ENCODE peak calls at places on chromosomes 11 and 22, in ten cellular contexts. V is CD4-positive, CD25-positive, alpha-beta regulatory T cell; F is heart left ventricle; W is RWPE1; N is AG04450; X is GM23248; H is body of pancreas; Q is upper lobe of left lung; S is fibroblast of lung; C is lower lobe of right lung. R is an unnamed sample.

GRCh38 chr11:134498326-134499139 is 86.5 kb upstream of the B3GAT1 start:
- DNase-seq in V (no peak), F (no peak), W (no peak), N (no peak), X (no peak), H (no peak), Q (peak), S (no peak), C (no peak), R (no peak)

GRCh38 chr11:18836415-18836814 is 44.8 kb upstream of the PTPN5 start:
- DNase-seq in V (no peak), F (no peak), W (no peak), N (no peak), X (peak), H (no peak), Q (no peak), S (no peak), C (no peak), R (no peak)

GRCh38 chr11:60919320-60919719 is 4.9 kb upstream of the TMEM132A start:
- DNase-seq in V (no peak), F (no peak), W (no peak), N (no peak), X (no peak), H (no peak), Q (no peak), S (no peak), C (no peak), R (no peak)

GRCh38 chr11:93585758-93586157 is 42.6 kb upstream of the SMCO4 start:
- DNase-seq in V (no peak), F (no peak), W (no peak), N (peak), X (peak), H (peak), Q (no peak), S (peak), C (no peak), R (no peak)

GRCh38 chr11:22666700-22667439 is 459 bp downstream of the GAS2 start:
- DNase-seq in V (no peak), F (peak), W (no peak), N (no peak), X (peak), H (peak), Q (peak), S (peak), C (peak), R (no peak)

GRCh38 chr11:14015711-14016110 is 53.2 kb downstream of the SPON1 start:
- DNase-seq in V (no peak), F (no peak), W (peak), N (no peak), X (peak), H (peak), Q (no peak), S (peak), C (no peak), R (no peak)

GRCh38 chr11:62071408-62071807 is 52.4 kb upstream of the INCENP start:
- DNase-seq in V (no peak), F (no peak), W (no peak), N (no peak), X (peak), H (no peak), Q (no peak), S (no peak), C (no peak), R (no peak)

GRCh38 chr22:35961480-35961902 is 67.1 kb downstream of the RBFOX2 start:
- DNase-seq in V (no peak), F (peak), W (peak), N (peak), X (peak), H (peak), Q (no peak), S (peak), C (no peak), R (no peak)

GRCh38 chr11:19428206-19429001 is 187.7 kb upstream of the E2F8 start:
- DNase-seq in V (no peak), F (no peak), W (peak), N (no peak), X (no peak), H (no peak), Q (no peak), S (no peak), C (no peak), R (peak)

GRCh38 chr11:10742460-10743208 is 8.4 kb upstream of the CTR9 start:
- DNase-seq in V (peak), F (no peak), W (no peak), N (no peak), X (peak), H (no peak), Q (no peak), S (peak), C (no peak), R (peak)

GRCh38 chr22:46936378-46936916 is 174.0 kb downstream of the TBC1D22A start:
- DNase-seq in V (no peak), F (no peak), W (no peak), N (no peak), X (peak), H (no peak), Q (no peak), S (peak), C (no peak), R (no peak)

GRCh38 chr11:113481226-113481625 is 6.0 kb upstream of the DRD2 start:
- DNase-seq in V (no peak), F (no peak), W (no peak), N (no peak), X (no peak), H (no peak), Q (no peak), S (no peak), C (no peak), R (no peak)

GRCh38 chr11:40679276-40679675 is 780.2 kb downstream of the LRRC4C start:
- DNase-seq in V (no peak), F (no peak), W (no peak), N (no peak), X (no peak), H (no peak), Q (no peak), S (no peak), C (no peak), R (no peak)

GRCh38 chr11:131662310-131662709 is 291.9 kb downstream of the NTM start:
- DNase-seq in V (no peak), F (no peak), W (no peak), N (no peak), X (no peak), H (no peak), Q (no peak), S (no peak), C (no peak), R (no peak)

GRCh38 chr11:32870676-32871075 is 21.9 kb upstream of the QSER1 start:
- DNase-seq in V (no peak), F (no peak), W (no peak), N (no peak), X (no peak), H (no peak), Q (no peak), S (no peak), C (no peak), R (no peak)

GRCh38 chr11:28132541-28132940 is 24.4 kb downstream of the METTL15 start:
- DNase-seq in V (no peak), F (no peak), W (no peak), N (no peak), X (peak), H (no peak), Q (no peak), S (peak), C (no peak), R (no peak)

GRCh38 chr11:105910095-105910715 is 111.8 kb downstream of the MSANTD4 start:
- DNase-seq in V (no peak), F (no peak), W (peak), N (peak), X (no peak), H (no peak), Q (no peak), S (peak), C (no peak), R (peak)

GRCh38 chr22:25146311-25146710 is 53.3 kb upstream of the CRYBB3 start:
- DNase-seq in V (no peak), F (no peak), W (no peak), N (no peak), X (no peak), H (no peak), Q (no peak), S (no peak), C (no peak), R (no peak)

GRCh38 chr11:17985517-17985916 is 27.3 kb downstream of the SERGEF start:
- DNase-seq in V (no peak), F (no peak), W (peak), N (no peak), X (peak), H (peak), Q (no peak), S (no peak), C (no peak), R (peak)

GRCh38 chr11:65606876-65607613 is 7.0 kb downstream of the MAP3K11 start:
- DNase-seq in V (no peak), F (peak), W (peak), N (peak), X (peak), H (peak), Q (peak), S (peak), C (peak), R (no peak)

GRCh38 chr11:66341502-66342126 is 3.3 kb downstream of the BRMS1 start:
- DNase-seq in V (no peak), F (no peak), W (no peak), N (no peak), X (no peak), H (no peak), Q (no peak), S (no peak), C (peak), R (no peak)

GRCh38 chr11:95322546-95322945 is 91.5 kb upstream of the SESN3 start:
- DNase-seq in V (no peak), F (peak), W (no peak), N (no peak), X (peak), H (no peak), Q (no peak), S (no peak), C (no peak), R (no peak)

GRCh38 chr22:44042822-44043221 is 18.7 kb downstream of the PARVB start:
- DNase-seq in V (no peak), F (no peak), W (no peak), N (peak), X (peak), H (no peak), Q (no peak), S (peak), C (no peak), R (no peak)

GRCh38 chr11:33899383-33900037 is 7.6 kb upstream of the LMO2 start:
- DNase-seq in V (no peak), F (peak), W (peak), N (peak), X (peak), H (peak), Q (peak), S (peak), C (peak), R (no peak)

GRCh38 chr11:68211546-68211945 is 1.6 kb downstream of the KMT5B start:
- DNase-seq in V (no peak), F (no peak), W (peak), N (no peak), X (no peak), H (peak), Q (peak), S (no peak), C (no peak), R (no peak)

GRCh38 chr11:12213920-12214319 is 103.5 kb downstream of the MICAL2 start:
- DNase-seq in V (no peak), F (no peak), W (peak), N (no peak), X (peak), H (no peak), Q (no peak), S (peak), C (no peak), R (no peak)

GRCh38 chr11:67277231-67277961 is 11.1 kb downstream of the GRK2 start:
- DNase-seq in V (peak), F (peak), W (no peak), N (no peak), X (peak), H (peak), Q (peak), S (peak), C (peak), R (no peak)

GRCh38 chr11:93902921-93903320 is 52.5 kb upstream of the VSTM5 start:
- DNase-seq in V (no peak), F (no peak), W (no peak), N (no peak), X (no peak), H (no peak), Q (no peak), S (no peak), C (no peak), R (no peak)

GRCh38 chr11:27910186-27910941 is 197.6 kb downstream of the KIF18A start:
- DNase-seq in V (no peak), F (no peak), W (no peak), N (no peak), X (peak), H (no peak), Q (no peak), S (peak), C (no peak), R (no peak)

GRCh38 chr11:12717851-12718291 is 43.6 kb downstream of the TEAD1 start:
- DNase-seq in V (peak), F (no peak), W (no peak), N (no peak), X (no peak), H (no peak), Q (no peak), S (no peak), C (no peak), R (no peak)

GRCh38 chr11:35177370-35177769 is 38.4 kb downstream of the CD44 start:
- DNase-seq in V (peak), F (no peak), W (no peak), N (no peak), X (no peak), H (no peak), Q (no peak), S (peak), C (no peak), R (no peak)

GRCh38 chr11:77377734-77378133 is 76.2 kb upstream of the GDPD4 start:
- DNase-seq in V (no peak), F (no peak), W (no peak), N (no peak), X (peak), H (no peak), Q (no peak), S (no peak), C (no peak), R (no peak)

GRCh38 chr11:44261800-44262591 is 47.9 kb downstream of the ALX4 start:
- DNase-seq in V (no peak), F (no peak), W (no peak), N (no peak), X (no peak), H (no peak), Q (no peak), S (no peak), C (no peak), R (no peak)

GRCh38 chr22:37498289-37498909 is 12.2 kb upstream of the MFNG start:
- DNase-seq in V (peak), F (no peak), W (no peak), N (no peak), X (no peak), H (peak), Q (peak), S (no peak), C (no peak), R (no peak)

GRCh38 chr11:13160302-13160701 is 117.3 kb upstream of the BMAL1 start:
- DNase-seq in V (no peak), F (no peak), W (peak), N (no peak), X (no peak), H (no peak), Q (no peak), S (no peak), C (no peak), R (peak)

GRCh38 chr22:25698986-25699385 is 43.0 kb upstream of the MYO18B start:
- DNase-seq in V (no peak), F (no peak), W (no peak), N (no peak), X (no peak), H (no peak), Q (no peak), S (no peak), C (no peak), R (no peak)

GRCh38 chr11:71914617-71915189 is 13.7 kb downstream of the XNDC1N start:
- DNase-seq in V (no peak), F (no peak), W (no peak), N (no peak), X (no peak), H (no peak), Q (no peak), S (no peak), C (no peak), R (no peak)

GRCh38 chr22:47094861-47095330 is 332.4 kb downstream of the TBC1D22A start:
- DNase-seq in V (no peak), F (no peak), W (peak), N (no peak), X (peak), H (no peak), Q (no peak), S (peak), C (no peak), R (no peak)

GRCh38 chr22:19719055-19719482 is 4.3 kb upstream of the GP1BB start:
- DNase-seq in V (no peak), F (peak), W (no peak), N (no peak), X (no peak), H (no peak), Q (no peak), S (no peak), C (no peak), R (no peak)
- H3K27ac ChIP-seq in V (no peak), F (peak), W (no peak), N (no peak), X (no peak), H (no peak), Q (no peak), S (no peak), C (peak), R (no peak)

GRCh38 chr22:27019827-27020226 is 362.4 kb downstream of the MIAT start:
- DNase-seq in V (no peak), F (no peak), W (no peak), N (no peak), X (no peak), H (no peak), Q (no peak), S (no peak), C (no peak), R (no peak)
- H3K27ac ChIP-seq in V (no peak), F (no peak), W (no peak), N (no peak), X (no peak), H (no peak), Q (no peak), S (no peak), C (no peak), R (no peak)

GRCh38 chr11:45917286-45917622 is 423 bp downstream of the PEX16 start:
- DNase-seq in V (no peak), F (no peak), W (no peak), N (no peak), X (peak), H (no peak), Q (no peak), S (no peak), C (no peak), R (no peak)

GRCh38 chr11:45919276-45919675 is 1.6 kb upstream of the PEX16 start:
- DNase-seq in V (no peak), F (no peak), W (no peak), N (no peak), X (no peak), H (no peak), Q (no peak), S (no peak), C (peak), R (no peak)

GRCh38 chr11:45919806-45920530 is 2.3 kb upstream of the PEX16 start:
- DNase-seq in V (no peak), F (peak), W (no peak), N (no peak), X (no peak), H (peak), Q (no peak), S (no peak), C (peak), R (no peak)

GRCh38 chr11:45918331-45918941 is 759 bp upstream of the PEX16 start:
- DNase-seq in V (peak), F (peak), W (peak), N (peak), X (peak), H (peak), Q (peak), S (peak), C (peak), R (no peak)

GRCh38 chr11:45917623-45918330 is at the start of gene PEX16:
- DNase-seq in V (peak), F (peak), W (peak), N (peak), X (peak), H (peak), Q (peak), S (peak), C (peak), R (peak)
- H3K27ac ChIP-seq in V (peak), F (peak), W (peak), N (peak), X (peak), H (peak), Q (peak), S (peak), C (peak), R (peak)

GRCh38 chr11:69382131-69383128 is 88.5 kb downstream of the MYEOV start:
- DNase-seq in V (no peak), F (peak), W (no peak), N (no peak), X (peak), H (no peak), Q (no peak), S (peak), C (peak), R (no peak)
- H3K27ac ChIP-seq in V (no peak), F (peak), W (no peak), N (no peak), X (no peak), H (no peak), Q (no peak), S (no peak), C (no peak), R (no peak)

GRCh38 chr11:76232026-76232665 is 25.8 kb upstream of the WNT11 start:
- DNase-seq in V (peak), F (no peak), W (no peak), N (no peak), X (no peak), H (no peak), Q (no peak), S (no peak), C (no peak), R (no peak)
- H3K27ac ChIP-seq in V (no peak), F (no peak), W (no peak), N (no peak), X (no peak), H (no peak), Q (no peak), S (no peak), C (no peak), R (no peak)

R was measured in epithelial cell of prostate.